ENCODE peak calls at places on chromosomes 16 and 17, in eight cellular contexts. R is A172; I is left ventricle myocardium superior; M is HAP-1; J is HEK293T; O is cortex of kidney; P is activated naive CD8-positive, alpha-beta T cell treated with anti-CD3 and anti-CD28 coated beads for 36 hours; V is stomach. K is an unnamed sample.

GRCh38 chr16:88405325-88406060 is 22.7 kb downstream of the ZNF469 start:
- DNase-seq in R (no peak), V (peak), P (no peak), M (no peak), J (no peak), O (no peak), I (peak), K (peak)

GRCh38 chr16:30186782-30187555 is 3.6 kb downstream of the CORO1A start:
- DNase-seq in I (peak), V (peak), P (peak), J (peak), R (no peak), O (no peak), M (peak), K (peak)

GRCh38 chr17:51793686-51794085 is 364.8 kb downstream of the CA10 start:
- DNase-seq in P (no peak), J (no peak), R (no peak), I (no peak), V (no peak), M (no peak), O (no peak), K (no peak)

GRCh38 chr16:52191533-52192134 is 355.3 kb downstream of the TOX3 start:
- DNase-seq in R (peak), J (peak), O (no peak), P (peak), V (peak), I (peak), M (peak), K (peak)

GRCh38 chr16:72938426-72939164 is 109.3 kb downstream of the ZFHX3 start:
- DNase-seq in J (no peak), R (peak), O (no peak), I (peak), V (peak), M (no peak), P (no peak), K (peak)

GRCh38 chr17:5912927-5913565 is 157.1 kb upstream of the WSCD1 start:
- DNase-seq in M (no peak), J (no peak), I (no peak), O (no peak), P (no peak), V (no peak), R (no peak), K (no peak)

GRCh38 chr17:35345926-35346771 is 27.3 kb downstream of the SLFN11 start:
- DNase-seq in I (peak), O (no peak), M (peak), P (peak), V (peak), R (no peak), J (no peak), K (peak)

GRCh38 chr16:26510924-26511323 is 555.8 kb upstream of the C16orf82 start:
- DNase-seq in J (no peak), I (no peak), M (no peak), O (no peak), V (no peak), R (no peak), P (no peak), K (no peak)

GRCh38 chr16:24428751-24429150 is 110.6 kb upstream of the RBBP6 start:
- DNase-seq in P (no peak), J (no peak), O (no peak), M (no peak), R (no peak), I (no peak), V (no peak), K (no peak)

GRCh38 chr17:77440571-77440981 is 299.8 kb downstream of the SEC14L1 start:
- DNase-seq in O (no peak), R (no peak), I (peak), P (no peak), M (no peak), V (no peak), J (no peak), K (no peak)

GRCh38 chr16:84749072-84749471 is 49.3 kb downstream of the USP10 start:
- DNase-seq in R (no peak), I (no peak), M (no peak), P (no peak), J (no peak), V (no peak), O (no peak), K (no peak)

GRCh38 chr17:69834494-69834893 is 240.5 kb upstream of the KCNJ16 start:
- DNase-seq in V (no peak), P (no peak), O (no peak), J (no peak), I (no peak), R (no peak), M (no peak), K (no peak)

GRCh38 chr17:37259030-37259735 is 116.6 kb upstream of the C17orf78 start:
- DNase-seq in O (no peak), I (no peak), M (no peak), V (no peak), P (no peak), J (no peak), R (peak), K (no peak)

GRCh38 chr16:89822188-89823086 is 5.8 kb upstream of the SPIRE2 start:
- DNase-seq in M (peak), P (no peak), I (no peak), O (no peak), V (no peak), J (no peak), R (no peak), K (no peak)

GRCh38 chr16:50267651-50268050 is 1.3 kb downstream of the ADCY7 start:
- DNase-seq in M (no peak), V (no peak), O (no peak), P (no peak), I (peak), R (no peak), J (no peak), K (peak)

GRCh38 chr17:44536090-44536960 is 21.0 kb upstream of the FZD2 start:
- DNase-seq in M (no peak), V (no peak), J (no peak), P (no peak), R (peak), O (no peak), I (no peak), K (no peak)

GRCh38 chr17:20059728-20060188 is 50.6 kb downstream of the SPECC1 start:
- DNase-seq in O (no peak), J (no peak), M (no peak), P (no peak), V (no peak), R (peak), I (no peak), K (no peak)

K was measured in left cardiac atrium.